ENCODE peak calls at places on chromosomes 2 and 18, in seven cellular contexts. One of them, this sample, is unnamed.

GRCh38 chr2:98379311-98380202 is 33.3 kb downstream of the CNGA3 start:
- DNase-seq in H9: no peak
- DNase-seq in neuronal stem cell: no peak
- DNase-seq in mesenchymal stem cell: no peak
- DNase-seq in H1: no peak
- DNase-seq in mesendoderm: no peak
- DNase-seq in IMR-90: no peak
- DNase-seq in this sample: peak

GRCh38 chr2:178478102-178478441 is 328 bp downstream of the FKBP7 start:
- DNase-seq in H9: no peak
- DNase-seq in mesendoderm: no peak
- DNase-seq in neuronal stem cell: no peak
- DNase-seq in H1: no peak
- DNase-seq in mesenchymal stem cell: peak
- DNase-seq in IMR-90: peak
- DNase-seq in this sample: peak

GRCh38 chr2:180706694-180707093 is 273.7 kb upstream of the UBE2E3 start:
- DNase-seq in mesenchymal stem cell: peak
- DNase-seq in neuronal stem cell: no peak
- DNase-seq in H9: no peak
- DNase-seq in H1: no peak
- DNase-seq in IMR-90: no peak
- DNase-seq in mesendoderm: peak
- DNase-seq in this sample: no peak

GRCh38 chr18:12043811-12044210 is 49.8 kb upstream of the ANKRD62 start:
- DNase-seq in mesenchymal stem cell: no peak
- DNase-seq in IMR-90: no peak
- DNase-seq in H9: no peak
- DNase-seq in mesendoderm: no peak
- DNase-seq in H1: no peak
- DNase-seq in neuronal stem cell: no peak
- DNase-seq in this sample: no peak

GRCh38 chr2:74739129-74739528 is 85.1 kb downstream of the SEMA4F start:
- DNase-seq in neuronal stem cell: no peak
- DNase-seq in H1: no peak
- DNase-seq in H9: no peak
- DNase-seq in mesenchymal stem cell: no peak
- DNase-seq in IMR-90: no peak
- DNase-seq in mesendoderm: no peak
- DNase-seq in this sample: peak

GRCh38 chr2:33133436-33133835 is 186.7 kb downstream of the LTBP1 start:
- DNase-seq in mesendoderm: no peak
- DNase-seq in neuronal stem cell: no peak
- DNase-seq in IMR-90: peak
- DNase-seq in H9: no peak
- DNase-seq in mesenchymal stem cell: peak
- DNase-seq in H1: no peak
- DNase-seq in this sample: peak

GRCh38 chr2:54053830-54054229 is 61.6 kb upstream of the ACYP2 start:
- DNase-seq in neuronal stem cell: no peak
- DNase-seq in mesendoderm: no peak
- DNase-seq in H1: no peak
- DNase-seq in IMR-90: no peak
- DNase-seq in mesenchymal stem cell: no peak
- DNase-seq in H9: no peak
- DNase-seq in this sample: no peak

GRCh38 chr2:121232626-121233265 is 52.3 kb downstream of the TFCP2L1 start:
- DNase-seq in IMR-90: no peak
- DNase-seq in neuronal stem cell: no peak
- DNase-seq in mesenchymal stem cell: no peak
- DNase-seq in mesendoderm: no peak
- DNase-seq in H1: no peak
- DNase-seq in H9: no peak
- DNase-seq in this sample: no peak

GRCh38 chr2:1731512-1731962 is 12.8 kb downstream of the PXDN start:
- DNase-seq in neuronal stem cell: no peak
- DNase-seq in IMR-90: peak
- DNase-seq in H9: no peak
- DNase-seq in mesendoderm: no peak
- DNase-seq in H1: no peak
- DNase-seq in mesenchymal stem cell: peak
- DNase-seq in this sample: no peak

GRCh38 chr2:23556929-23557328 is 171.9 kb downstream of the KLHL29 start:
- DNase-seq in mesendoderm: no peak
- DNase-seq in H1: no peak
- DNase-seq in mesenchymal stem cell: no peak
- DNase-seq in IMR-90: no peak
- DNase-seq in neuronal stem cell: no peak
- DNase-seq in H9: no peak
- DNase-seq in this sample: no peak

GRCh38 chr18:3661121-3661520 is 211.1 kb downstream of the TGIF1 start:
- DNase-seq in H9: no peak
- DNase-seq in mesendoderm: no peak
- DNase-seq in H1: no peak
- DNase-seq in neuronal stem cell: no peak
- DNase-seq in mesenchymal stem cell: no peak
- DNase-seq in IMR-90: no peak
- DNase-seq in this sample: no peak

GRCh38 chr18:63963610-63964256 is 6.1 kb upstream of the SERPINB8 start:
- DNase-seq in H1: no peak
- DNase-seq in IMR-90: peak
- DNase-seq in mesenchymal stem cell: peak
- DNase-seq in mesendoderm: peak
- DNase-seq in H9: peak
- DNase-seq in neuronal stem cell: no peak
- DNase-seq in this sample: peak

GRCh38 chr2:175687465-175687864 is 314.6 kb downstream of the LNPK start:
- DNase-seq in H9: no peak
- DNase-seq in neuronal stem cell: no peak
- DNase-seq in mesenchymal stem cell: no peak
- DNase-seq in H1: no peak
- DNase-seq in IMR-90: no peak
- DNase-seq in mesendoderm: no peak
- DNase-seq in this sample: no peak

GRCh38 chr2:83282851-83283250 is 1176.2 kb downstream of the SUCLG1 start:
- DNase-seq in H9: no peak
- DNase-seq in neuronal stem cell: no peak
- DNase-seq in H1: no peak
- DNase-seq in mesenchymal stem cell: no peak
- DNase-seq in IMR-90: no peak
- DNase-seq in mesendoderm: no peak
- DNase-seq in this sample: no peak

GRCh38 chr2:25897500-25897899 is 19.2 kb upstream of the ASXL2 start:
- DNase-seq in H9: no peak
- DNase-seq in H1: no peak
- DNase-seq in IMR-90: no peak
- DNase-seq in mesendoderm: no peak
- DNase-seq in neuronal stem cell: no peak
- DNase-seq in mesenchymal stem cell: no peak
- DNase-seq in this sample: no peak

GRCh38 chr2:112637289-112637660 is 8.5 kb upstream of the SLC20A1 start:
- DNase-seq in neuronal stem cell: no peak
- DNase-seq in H1: no peak
- DNase-seq in mesendoderm: no peak
- DNase-seq in mesenchymal stem cell: no peak
- DNase-seq in H9: no peak
- DNase-seq in IMR-90: no peak
- DNase-seq in this sample: no peak

GRCh38 chr2:149307014-149307413 is 23.4 kb upstream of the LYPD6 start:
- DNase-seq in neuronal stem cell: no peak
- DNase-seq in H9: no peak
- DNase-seq in mesenchymal stem cell: peak
- DNase-seq in mesendoderm: no peak
- DNase-seq in IMR-90: no peak
- DNase-seq in H1: no peak
- DNase-seq in this sample: peak

GRCh38 chr2:28419705-28420270 is 27.1 kb downstream of the FOSL2 start:
- DNase-seq in H1: no peak
- DNase-seq in IMR-90: peak
- DNase-seq in mesenchymal stem cell: no peak
- DNase-seq in mesendoderm: no peak
- DNase-seq in H9: no peak
- DNase-seq in neuronal stem cell: no peak
- DNase-seq in this sample: no peak

GRCh38 chr18:79400091-79400590 is 4.4 kb downstream of the NFATC1 start:
- DNase-seq in H1: no peak
- DNase-seq in mesenchymal stem cell: no peak
- DNase-seq in mesendoderm: no peak
- DNase-seq in neuronal stem cell: no peak
- DNase-seq in H9: no peak
- DNase-seq in IMR-90: no peak
- DNase-seq in this sample: peak

GRCh38 chr2:241037498-241037897 is 39.1 kb downstream of the SNED1 start:
- DNase-seq in H1: no peak
- DNase-seq in mesendoderm: no peak
- DNase-seq in IMR-90: no peak
- DNase-seq in neuronal stem cell: no peak
- DNase-seq in mesenchymal stem cell: no peak
- DNase-seq in H9: no peak
- DNase-seq in this sample: no peak

GRCh38 chr18:58452392-58453166 is 176.3 kb downstream of the ALPK2 start:
- DNase-seq in H9: no peak
- DNase-seq in mesenchymal stem cell: no peak
- DNase-seq in neuronal stem cell: no peak
- DNase-seq in IMR-90: no peak
- DNase-seq in H1: no peak
- DNase-seq in mesendoderm: no peak
- DNase-seq in this sample: no peak

GRCh38 chr2:145799595-145800108 is 1279.7 kb upstream of the ZEB2 start:
- DNase-seq in H9: no peak
- DNase-seq in H1: no peak
- DNase-seq in neuronal stem cell: no peak
- DNase-seq in mesenchymal stem cell: no peak
- DNase-seq in mesendoderm: peak
- DNase-seq in IMR-90: no peak
- DNase-seq in this sample: no peak

DNA sequence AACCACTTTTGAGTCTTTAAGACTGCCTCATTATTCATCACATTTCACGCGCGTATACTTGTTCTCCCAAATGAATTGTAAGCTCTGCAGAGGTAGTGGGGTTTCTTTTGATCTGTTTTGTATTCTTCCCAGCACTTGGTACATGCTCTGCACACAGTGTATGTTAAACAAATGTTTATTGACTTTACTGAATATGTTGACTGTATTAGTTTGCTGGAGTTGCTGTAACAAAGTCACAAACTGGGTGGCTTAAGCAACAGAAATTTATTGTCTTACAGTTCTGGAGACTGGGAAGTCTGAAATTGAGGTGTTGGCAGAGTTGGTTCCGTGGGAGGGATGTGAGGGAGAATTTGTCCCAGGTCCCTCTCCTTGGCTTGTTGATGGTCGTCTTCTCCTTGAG is 65.1 kb downstream of the CDK15 start:
- DNase-seq in mesenchymal stem cell: no peak
- DNase-seq in mesendoderm: no peak
- DNase-seq in neuronal stem cell: no peak
- DNase-seq in H9: no peak
- DNase-seq in IMR-90: no peak
- DNase-seq in H1: no peak
- DNase-seq in this sample: no peak
- H2BK5ac ChIP-seq in mesenchymal stem cell: no peak
- H2BK5ac ChIP-seq in mesendoderm: no peak
- H2BK5ac ChIP-seq in neuronal stem cell: no peak
- H2BK5ac ChIP-seq in H9: no peak
- H2BK5ac ChIP-seq in IMR-90: no peak
- H2BK5ac ChIP-seq in H1: no peak
- H2BK5ac ChIP-seq in this sample: no peak

GRCh38 chr2:201363857-201364560 is 6.9 kb upstream of the FLACC1 start:
- DNase-seq in IMR-90: peak
- DNase-seq in neuronal stem cell: no peak
- DNase-seq in mesenchymal stem cell: peak
- DNase-seq in mesendoderm: peak
- DNase-seq in H1: no peak
- DNase-seq in H9: peak
- DNase-seq in this sample: peak
- H2BK5ac ChIP-seq in IMR-90: no peak
- H2BK5ac ChIP-seq in neuronal stem cell: no peak
- H2BK5ac ChIP-seq in mesenchymal stem cell: no peak
- H2BK5ac ChIP-seq in mesendoderm: no peak
- H2BK5ac ChIP-seq in H1: no peak
- H2BK5ac ChIP-seq in H9: no peak
- H2BK5ac ChIP-seq in this sample: no peak

GRCh38 chr2:155043097-155043496 is 344.6 kb downstream of the KCNJ3 start:
- DNase-seq in neuronal stem cell: no peak
- DNase-seq in mesendoderm: no peak
- DNase-seq in H1: no peak
- DNase-seq in H9: no peak
- DNase-seq in mesenchymal stem cell: no peak
- DNase-seq in IMR-90: no peak
- DNase-seq in this sample: no peak
- H2BK5ac ChIP-seq in neuronal stem cell: no peak
- H2BK5ac ChIP-seq in mesendoderm: no peak
- H2BK5ac ChIP-seq in H1: no peak
- H2BK5ac ChIP-seq in H9: no peak
- H2BK5ac ChIP-seq in mesenchymal stem cell: no peak
- H2BK5ac ChIP-seq in IMR-90: no peak
- H2BK5ac ChIP-seq in this sample: no peak

GRCh38 chr2:45002661-45003210 is 6.5 kb downstream of the SIX2 start:
- DNase-seq in IMR-90: no peak
- DNase-seq in H9: peak
- DNase-seq in mesenchymal stem cell: no peak
- DNase-seq in H1: no peak
- DNase-seq in mesendoderm: no peak
- DNase-seq in neuronal stem cell: no peak
- DNase-seq in this sample: no peak

GRCh38 chr2:45006041-45006941 is 3.0 kb downstream of the SIX2 start:
- DNase-seq in mesendoderm: no peak
- DNase-seq in neuronal stem cell: no peak
- DNase-seq in H9: no peak
- DNase-seq in mesenchymal stem cell: no peak
- DNase-seq in H1: no peak
- DNase-seq in IMR-90: no peak
- DNase-seq in this sample: no peak

GRCh38 chr2:45003586-45004568 is 5.4 kb downstream of the SIX2 start:
- DNase-seq in H9: peak
- DNase-seq in IMR-90: no peak
- DNase-seq in H1: no peak
- DNase-seq in neuronal stem cell: no peak
- DNase-seq in mesenchymal stem cell: no peak
- DNase-seq in mesendoderm: no peak
- DNase-seq in this sample: no peak

GRCh38 chr2:45005261-45006002 is 3.8 kb downstream of the SIX2 start:
- DNase-seq in IMR-90: no peak
- DNase-seq in H9: no peak
- DNase-seq in mesendoderm: no peak
- DNase-seq in H1: no peak
- DNase-seq in neuronal stem cell: no peak
- DNase-seq in mesenchymal stem cell: no peak
- DNase-seq in this sample: no peak

DNA sequence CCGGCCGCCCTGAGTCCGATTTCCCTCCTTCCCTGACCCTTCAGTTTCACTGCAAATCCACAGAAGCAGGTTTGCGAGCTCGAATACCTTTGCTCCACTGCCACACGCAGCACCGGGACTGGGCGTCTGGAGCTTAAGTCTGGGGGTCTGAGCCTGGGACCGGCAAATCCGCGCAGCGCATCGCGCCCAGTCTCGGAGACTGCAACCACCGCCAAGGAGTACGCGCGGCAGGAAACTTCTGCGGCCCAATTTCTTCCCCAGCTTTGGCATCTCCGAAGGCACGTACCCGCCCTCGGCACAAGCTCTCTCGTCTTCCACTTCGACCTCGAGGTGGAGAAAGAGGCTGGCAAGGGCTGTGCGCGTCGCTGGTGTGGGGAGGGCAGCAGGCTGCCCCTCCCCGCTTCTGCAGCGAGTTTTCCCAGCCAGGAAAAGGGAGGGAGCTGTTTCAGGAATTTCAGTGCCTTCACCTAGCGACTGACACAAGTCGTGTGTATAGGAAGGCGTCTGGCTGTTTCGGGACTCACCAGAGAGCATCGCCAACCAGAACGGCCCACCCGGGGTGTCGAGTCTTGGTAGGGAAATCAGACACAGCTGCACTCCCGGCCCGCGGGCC is 4.6 kb downstream of the SIX2 start:
- DNase-seq in IMR-90: peak
- DNase-seq in mesendoderm: peak
- DNase-seq in H1: no peak
- DNase-seq in neuronal stem cell: no peak
- DNase-seq in mesenchymal stem cell: no peak
- DNase-seq in H9: peak
- DNase-seq in this sample: no peak
- H2BK5ac ChIP-seq in IMR-90: no peak
- H2BK5ac ChIP-seq in mesendoderm: no peak
- H2BK5ac ChIP-seq in H1: no peak
- H2BK5ac ChIP-seq in neuronal stem cell: no peak
- H2BK5ac ChIP-seq in mesenchymal stem cell: no peak
- H2BK5ac ChIP-seq in H9: no peak
- H2BK5ac ChIP-seq in this sample: no peak

This sample was measured in trophoblast cell.